ENCODE peak calls at places on chromosomes 16 and 17, in ten cellular contexts. Z is fibroblast of villous mesenchyme; P is hypothalamus; A is H7; G is NT2/D1; K is RKO; B is HTR-8/SVneo; L is activated naive CD4-positive, alpha-beta T cell treated with Interleukin-2 at 50 U/mL for 16 hours; U is ureter; M is RWPE1. F is an unnamed sample.

GRCh38 chr16:1257561-1258217 is 1.8 kb downstream of the TPSD1 start:
- DNase-seq in Z (no peak), P (no peak), A (peak; percentile 62), G (no peak), K (no peak), B (no peak), L (no peak), U (no peak), M (no peak), F (no peak)

GRCh38 chr17:81702934-81703746 is at the start of gene MRPL12:
- DNase-seq in Z (peak; percentile 91), P (peak; percentile 94), A (peak; percentile 99), G (peak; percentile 88), K (peak; percentile 93), B (peak; percentile 95), L (peak; percentile 90), U (peak; percentile 93), M (peak; percentile 86), F (peak; percentile 98)

GRCh38 chr17:78919816-78920516 is 5.2 kb downstream of the TIMP2 start:
- DNase-seq in Z (no peak), P (no peak), A (no peak), G (no peak), K (no peak), B (no peak), L (no peak), U (no peak), M (no peak), F (no peak)

GRCh38 chr17:73142763-73143395 is 21.9 kb upstream of the SSTR2 start:
- DNase-seq in Z (no peak), P (no peak), A (no peak), G (no peak), K (peak; percentile 59), B (no peak), L (no peak), U (no peak), M (no peak), F (no peak)

GRCh38 chr16:55391760-55392375 is 67.9 kb downstream of the IRX6 start:
- DNase-seq in Z (no peak), P (no peak), A (no peak), G (no peak), K (no peak), B (no peak), L (no peak), U (no peak), M (no peak), F (no peak)

GRCh38 chr16:83701494-83701893 is 106.3 kb upstream of the HSBP1 start:
- DNase-seq in Z (peak; percentile 59), P (no peak), A (peak; percentile 81), G (peak; percentile 51), K (peak; percentile 60), B (peak; percentile 43), L (no peak), U (no peak), M (peak; percentile 26), F (peak; percentile 89)

GRCh38 chr17:6066183-6066948 is 3.8 kb upstream of the WSCD1 start:
- DNase-seq in Z (no peak), P (no peak), A (no peak), G (no peak), K (peak; percentile 28), B (no peak), L (no peak), U (no peak), M (no peak), F (no peak)

GRCh38 chr16:69935278-69935711 is 15.8 kb upstream of the CLEC18A start:
- DNase-seq in Z (no peak), P (no peak), A (no peak), G (no peak), K (no peak), B (no peak), L (no peak), U (no peak), M (no peak), F (no peak)

GRCh38 chr17:47330548-47330947 is 6.8 kb downstream of the EFCAB13 start:
- DNase-seq in Z (no peak), P (no peak), A (no peak), G (no peak), K (no peak), B (no peak), L (no peak), U (no peak), M (no peak), F (no peak)

GRCh38 chr17:42296012-42296411 is 7.7 kb downstream of the STAT5A start:
- DNase-seq in Z (no peak), P (no peak), A (no peak), G (no peak), K (no peak), B (no peak), L (no peak), U (no peak), M (no peak), F (no peak)

GRCh38 chr17:77306048-77306789 is 165.4 kb downstream of the SEC14L1 start:
- DNase-seq in Z (no peak), P (no peak), A (no peak), G (no peak), K (no peak), B (no peak), L (no peak), U (no peak), M (no peak), F (no peak)

GRCh38 chr17:72970794-72971512 is 121.5 kb downstream of the SLC39A11 start:
- DNase-seq in Z (no peak), P (no peak), A (no peak), G (no peak), K (peak; percentile 18), B (no peak), L (no peak), U (no peak), M (no peak), F (no peak)

GRCh38 chr16:30953511-30954124 is 3.9 kb upstream of the SETD1A start:
- DNase-seq in Z (peak; percentile 72), P (peak; percentile 52), A (peak; percentile 90), G (peak; percentile 90), K (peak; percentile 67), B (peak; percentile 46), L (peak; percentile 69), U (no peak), M (no peak), F (peak; percentile 42)

GRCh38 chr17:6426356-6427101 is 8.4 kb downstream of the AIPL1 start:
- DNase-seq in Z (no peak), P (no peak), A (no peak), G (no peak), K (no peak), B (no peak), L (no peak), U (no peak), M (no peak), F (no peak)